ENCODE peak calls at places on chromosomes 11 and 22, in six cellular contexts. A is HT1080, N is breast epithelium, H is DMS153, M is NB4, Y is SHP77 treated with DMSO at 0.1 percent for 48 hours. K is an unnamed sample.

GRCh38 chr22:24433868-24434471 is 6.6 kb downstream of the ADORA2A start:
- DNase-seq in A (peak), N (no peak), H (no peak), M (peak), Y (no peak), K (peak)

GRCh38 chr11:121082670-121083069 is 18.4 kb upstream of the TECTA start:
- DNase-seq in A (no peak), N (no peak), H (no peak), M (peak), Y (no peak), K (peak)

GRCh38 chr11:90349741-90350140 is 126.9 kb upstream of the CHORDC1 start:
- DNase-seq in A (no peak), N (no peak), H (no peak), M (no peak), Y (no peak), K (no peak)

GRCh38 chr11:133531971-133532651 is at the start of gene OPCML:
- DNase-seq in A (no peak), N (no peak), H (peak), M (no peak), Y (no peak), K (no peak)

GRCh38 chr11:28107726-28108618 is at the start of the genes KIF18A and METTL15:
- DNase-seq in A (peak), N (peak), H (peak), M (peak), Y (peak), K (peak)

GRCh38 chr11:64916040-64916847 is 765 bp downstream of the ATG2A start:
- DNase-seq in A (peak), N (no peak), H (no peak), M (peak), Y (no peak), K (peak)

GRCh38 chr22:46592390-46592872 is 27.8 kb upstream of the GRAMD4 start:
- DNase-seq in A (peak), N (no peak), H (no peak), M (peak), Y (no peak), K (peak)

GRCh38 chr11:58628446-58628845 is 6.0 kb downstream of the CNTF start:
- DNase-seq in A (no peak), N (no peak), H (no peak), M (no peak), Y (no peak), K (no peak)

GRCh38 chr11:9714540-9714939 is 50.7 kb downstream of the SWAP70 start:
- DNase-seq in A (no peak), N (no peak), H (no peak), M (no peak), Y (no peak), K (no peak)

GRCh38 chr11:1862588-1863351 is 9.9 kb downstream of the LSP1 start:
- DNase-seq in A (peak), N (no peak), H (no peak), M (no peak), Y (no peak), K (peak)

GRCh38 chr11:115580416-115580815 is 76.2 kb upstream of the CADM1 start:
- DNase-seq in A (no peak), N (no peak), H (no peak), M (no peak), Y (no peak), K (no peak)

GRCh38 chr11:90250970-90251369 is 28.1 kb upstream of the CHORDC1 start:
- DNase-seq in A (peak), N (no peak), H (no peak), M (peak), Y (no peak), K (peak)

GRCh38 chr11:44016129-44016528 is 31.7 kb upstream of the ACCSL start:
- DNase-seq in A (peak), N (no peak), H (no peak), M (peak), Y (no peak), K (no peak)

GRCh38 chr11:76664578-76665061 is 5.9 kb downstream of the LRRC32 start:
- DNase-seq in A (peak), N (peak), H (no peak), M (no peak), Y (no peak), K (peak)

K was measured in dermis blood vessel endothelial cell.